ENCODE peak calls at places on chromosome 15, in six cellular contexts. Q is germinal center; S is activated CD4-positive, alpha-beta T cell treated with anti-CD3 and anti-CD28 coated beads, Interleukin-2, amount 10 ng/mL, durations not matched to agents 7 days and 5 days; B is omental fat pad; T is activated CD8-positive, alpha-beta memory T cell treated with anti-CD3 and anti-CD28 coated beads, Interleukin-2, amount 50 U/mL, for 48 hours; K is mesendoderm. M is an unnamed sample.

GRCh38 chr15:76566276-76566675 is 229.7 kb downstream of the ISL2 start:
- DNase-seq in S (no peak), B (no peak), K (no peak), T (no peak), Q (no peak), M (no peak)

GRCh38 chr15:78617131-78617915 is 3.5 kb downstream of the CHRNA3 start:
- DNase-seq in B (no peak), K (no peak), T (peak), S (no peak), Q (no peak), M (no peak)

GRCh38 chr15:75656331-75656730 is 8.6 kb downstream of the SNX33 start:
- DNase-seq in Q (no peak), T (no peak), S (no peak), K (no peak), B (no peak), M (no peak)

GRCh38 chr15:74442604-74443003 is 8.8 kb upstream of the SEMA7A start:
- DNase-seq in B (no peak), K (no peak), S (no peak), Q (no peak), T (no peak), M (no peak)

GRCh38 chr15:31342381-31342780 is 15.7 kb downstream of the KLF13 start:
- DNase-seq in T (no peak), Q (no peak), K (no peak), B (no peak), S (no peak), M (no peak)

GRCh38 chr15:68559342-68560310 is 19.2 kb upstream of the CORO2B start:
- DNase-seq in S (peak), Q (peak), B (peak), K (peak), T (peak), M (peak)

GRCh38 chr15:89822951-89823701 is 8.5 kb upstream of the ANPEP start:
- DNase-seq in Q (no peak), S (no peak), B (no peak), T (no peak), K (no peak), M (no peak)

GRCh38 chr15:44029940-44030568 is 165.0 kb downstream of the FRMD5 start:
- DNase-seq in T (no peak), S (no peak), K (no peak), Q (no peak), B (no peak), M (no peak)

GRCh38 chr15:55588070-55588817 is at the start of gene PYGO1:
- DNase-seq in S (peak), Q (peak), B (no peak), T (peak), K (peak), M (peak)

GRCh38 chr15:77066961-77067690 is 3.8 kb downstream of the TSPAN3 start:
- DNase-seq in B (no peak), T (no peak), S (no peak), K (no peak), Q (no peak), M (no peak)

GRCh38 chr15:39579487-39580116 is 1.3 kb upstream of the THBS1 start:
- DNase-seq in Q (no peak), S (no peak), K (peak), B (peak), T (no peak), M (peak)

GRCh38 chr15:79115971-79116370 is 25.4 kb upstream of the RASGRF1 start:
- DNase-seq in B (no peak), S (no peak), T (no peak), Q (no peak), K (no peak), M (no peak)

GRCh38 chr15:77002436-77002835 is 7.5 kb downstream of the PSTPIP1 start:
- DNase-seq in S (no peak), T (peak), Q (peak), B (no peak), K (no peak), M (peak)

GRCh38 chr15:70576683-70577082 is 186.7 kb downstream of the UACA start:
- DNase-seq in Q (no peak), B (no peak), S (no peak), K (no peak), T (peak), M (no peak)

GRCh38 chr15:73369073-73369694 is 426 bp upstream of the HCN4 start:
- DNase-seq in Q (no peak), K (no peak), B (no peak), S (no peak), T (no peak), M (peak)

GRCh38 chr15:33278816-33279612 is 31.8 kb upstream of the RYR3 start:
- DNase-seq in T (no peak), B (no peak), Q (no peak), S (no peak), K (peak), M (no peak)

GRCh38 chr15:88185584-88185983 is 71.0 kb downstream of the NTRK3 start:
- DNase-seq in T (no peak), K (no peak), Q (no peak), S (no peak), B (no peak), M (no peak)

GRCh38 chr15:71791975-71792374 is 18.4 kb upstream of the NR2E3 start:
- DNase-seq in Q (no peak), B (no peak), T (no peak), K (no peak), S (no peak), M (no peak)

GRCh38 chr15:63759752-63760151 is 74.0 kb downstream of the HERC1 start:
- DNase-seq in S (no peak), K (peak), Q (no peak), T (no peak), B (no peak), M (no peak)

GRCh38 chr15:58427987-58428386 is 3.8 kb upstream of the LIPC start:
- DNase-seq in S (no peak), K (no peak), Q (no peak), T (no peak), B (no peak), M (no peak)

GRCh38 chr15:69760263-69760855 is 307.7 kb downstream of the RPLP1 start:
- DNase-seq in Q (no peak), K (no peak), B (no peak), T (no peak), S (peak), M (peak)

GRCh38 chr15:59491062-59491461 is 53.1 kb downstream of the FAM81A start:
- DNase-seq in T (no peak), K (no peak), B (no peak), Q (no peak), S (no peak), M (no peak)

GRCh38 chr15:25170113-25170731 is 215.4 kb downstream of the SNRPN start:
- DNase-seq in B (no peak), T (peak), S (no peak), Q (no peak), K (no peak), M (no peak)

GRCh38 chr15:26590673-26591072 is 182.2 kb downstream of the GABRB3 start:
- DNase-seq in K (no peak), B (no peak), T (no peak), S (no peak), Q (no peak), M (no peak)

GRCh38 chr15:85284497-85284896 is 95.9 kb upstream of the AKAP13 start:
- DNase-seq in S (no peak), B (no peak), Q (peak), K (no peak), T (no peak), M (no peak)

GRCh38 chr15:77654975-77655374 is 22.3 kb upstream of the LINGO1 start:
- DNase-seq in K (peak), B (no peak), Q (no peak), S (no peak), T (no peak), M (peak)

GRCh38 chr15:63499611-63500010 is 4.8 kb upstream of the USP3 start:
- DNase-seq in Q (no peak), B (no peak), K (no peak), T (no peak), S (no peak), M (no peak)

GRCh38 chr15:63324770-63325169 is 47.4 kb downstream of the APH1B start:
- DNase-seq in T (no peak), S (no peak), B (no peak), K (no peak), Q (no peak), M (no peak)

GRCh38 chr15:52783191-52783829 is 6.8 kb downstream of the ONECUT1 start:
- DNase-seq in T (no peak), B (no peak), K (peak), S (no peak), Q (no peak), M (no peak)

GRCh38 chr15:73900129-73900712 is 26.0 kb upstream of the LOXL1 start:
- DNase-seq in S (no peak), B (no peak), Q (no peak), T (no peak), K (no peak), M (no peak)

GRCh38 chr15:68205949-68206539 is 912 bp upstream of the CALML4 start:
- DNase-seq in T (peak), B (peak), S (no peak), K (peak), Q (no peak), M (no peak)